ENCODE peak calls at places on chromosomes 1 and 21, in seven cellular contexts. Z is astrocyte of the spinal cord, A is HFF-Myc, V is AG10803, O is left lung, X is choroid plexus epithelial cell, S is K562. F is an unnamed sample.

GRCh38 chr1:55443175-55443933 is 228.2 kb upstream of the USP24 start:
- DNase-seq in Z (peak), A (peak), V (peak), O (peak), X (peak), S (peak), F (peak)

GRCh38 chr1:54163051-54163450 is 10.3 kb upstream of the CDCP2 start:
- DNase-seq in Z (no peak), A (no peak), V (no peak), O (no peak), X (no peak), S (peak), F (no peak)

GRCh38 chr1:27092888-27093287 is 62.0 kb downstream of the SLC9A1 start:
- DNase-seq in Z (no peak), A (no peak), V (no peak), O (no peak), X (no peak), S (no peak), F (no peak)

GRCh38 chr1:147502760-147503159 is 38.5 kb upstream of the BCL9 start:
- DNase-seq in Z (no peak), A (no peak), V (no peak), O (no peak), X (no peak), S (no peak), F (no peak)

GRCh38 chr1:101506541-101507164 is 269.8 kb downstream of the S1PR1 start:
- DNase-seq in Z (peak), A (peak), V (peak), O (no peak), X (peak), S (peak), F (peak)

GRCh38 chr1:118973536-118974160 is 14.5 kb downstream of the TBX15 start:
- DNase-seq in Z (no peak), A (no peak), V (peak), O (no peak), X (no peak), S (no peak), F (no peak)

GRCh38 chr21:30345014-30345413 is 3.4 kb downstream of the KRTAP23-1 start:
- DNase-seq in Z (no peak), A (no peak), V (no peak), O (no peak), X (no peak), S (no peak), F (no peak)

GRCh38 chr21:44312716-44313115 is 12.9 kb downstream of the PFKL start:
- DNase-seq in Z (no peak), A (no peak), V (no peak), O (no peak), X (no peak), S (no peak), F (no peak)

GRCh38 chr21:40011371-40011770 is 144.1 kb downstream of the PCP4 start:
- DNase-seq in Z (no peak), A (no peak), V (no peak), O (no peak), X (no peak), S (no peak), F (no peak)

GRCh38 chr1:107525146-107525545 is 384.3 kb downstream of the NTNG1 start:
- DNase-seq in Z (no peak), A (no peak), V (peak), O (no peak), X (peak), S (no peak), F (no peak)

GRCh38 chr1:163248064-163248463 is 45.3 kb upstream of the RGS5 start:
- DNase-seq in Z (no peak), A (no peak), V (no peak), O (no peak), X (no peak), S (no peak), F (no peak)

GRCh38 chr1:116710326-116711060 is 43.0 kb upstream of the IGSF3 start:
- DNase-seq in Z (no peak), A (no peak), V (no peak), O (no peak), X (peak), S (no peak), F (no peak)

GRCh38 chr1:208238710-208239517 is 5.3 kb downstream of the PLXNA2 start:
- DNase-seq in Z (peak), A (no peak), V (peak), O (no peak), X (peak), S (peak), F (no peak)

GRCh38 chr1:100510441-100510840 is 27.5 kb upstream of the GPR88 start:
- DNase-seq in Z (no peak), A (no peak), V (peak), O (no peak), X (no peak), S (no peak), F (no peak)

GRCh38 chr1:63143482-63143881 is 178.9 kb upstream of the FOXD3 start:
- DNase-seq in Z (no peak), A (no peak), V (peak), O (no peak), X (peak), S (no peak), F (no peak)

GRCh38 chr1:28256197-28256827 is 3.0 kb upstream of the SESN2 start:
- DNase-seq in Z (no peak), A (no peak), V (no peak), O (no peak), X (no peak), S (no peak), F (no peak)

GRCh38 chr1:230205719-230206198 is 138.7 kb downstream of the GALNT2 start:
- DNase-seq in Z (peak), A (no peak), V (peak), O (no peak), X (no peak), S (peak), F (no peak)

GRCh38 chr1:194829492-194829891 is 1643.1 kb upstream of the B3GALT2 start:
- DNase-seq in Z (no peak), A (peak), V (no peak), O (no peak), X (no peak), S (no peak), F (no peak)

GRCh38 chr21:17406202-17406601 is 106.6 kb upstream of the CXADR start:
- DNase-seq in Z (no peak), A (no peak), V (no peak), O (no peak), X (no peak), S (no peak), F (no peak)

GRCh38 chr1:4053160-4053748 is 153.2 kb upstream of the C1orf174 start:
- DNase-seq in Z (no peak), A (no peak), V (no peak), O (no peak), X (no peak), S (no peak), F (no peak)

GRCh38 chr1:81208441-81208840 is 592.3 kb upstream of the ADGRL2 start:
- DNase-seq in Z (no peak), A (no peak), V (no peak), O (peak), X (no peak), S (no peak), F (no peak)

GRCh38 chr1:29515188-29515955 is 279.1 kb downstream of the PTPRU start:
- DNase-seq in Z (no peak), A (no peak), V (no peak), O (no peak), X (no peak), S (no peak), F (no peak)

GRCh38 chr1:121483961-121484424 is 299.2 kb downstream of the SRGAP2C start:
- DNase-seq in Z (peak), A (peak), V (peak), O (no peak), X (peak), S (peak), F (peak)

GRCh38 chr1:31954607-31955283 is 16.6 kb upstream of the PTP4A2 start:
- DNase-seq in Z (peak), A (peak), V (peak), O (peak), X (peak), S (peak), F (peak)

GRCh38 chr1:233613252-233614172 is at the start of gene KCNK1:
- DNase-seq in Z (peak), A (peak), V (peak), O (peak), X (peak), S (peak), F (peak)

GRCh38 chr1:16367968-16368910 is 1.2 kb downstream of the SZRD1 start:
- DNase-seq in Z (peak), A (no peak), V (peak), O (no peak), X (peak), S (peak), F (no peak)

GRCh38 chr1:205442051-205442721 is 13.7 kb downstream of the BLACAT1 start:
- DNase-seq in Z (no peak), A (no peak), V (no peak), O (peak), X (no peak), S (no peak), F (no peak)

GRCh38 chr1:44664730-44665370 is 9.4 kb downstream of the TMEM53 start:
- DNase-seq in Z (no peak), A (no peak), V (no peak), O (no peak), X (no peak), S (no peak), F (no peak)

GRCh38 chr1:230370109-230370508 is 56.0 kb downstream of the PGBD5 start:
- DNase-seq in Z (no peak), A (no peak), V (no peak), O (no peak), X (no peak), S (no peak), F (no peak)

GRCh38 chr21:29501451-29501850 is 202.7 kb downstream of the BACH1 start:
- DNase-seq in Z (peak), A (no peak), V (peak), O (no peak), X (peak), S (no peak), F (no peak)

GRCh38 chr1:208218237-208219097 is 25.7 kb downstream of the PLXNA2 start:
- DNase-seq in Z (no peak), A (no peak), V (no peak), O (no peak), X (no peak), S (no peak), F (no peak)

GRCh38 chr1:208990456-208990855 is 593.1 kb upstream of the CAMK1G start:
- DNase-seq in Z (peak), A (no peak), V (peak), O (no peak), X (no peak), S (no peak), F (no peak)

GRCh38 chr1:10057305-10057704 is 24.5 kb downstream of the UBE4B start:
- DNase-seq in Z (peak), A (no peak), V (peak), O (peak), X (peak), S (no peak), F (no peak)

GRCh38 chr1:41240806-41241747 is 1.0 kb downstream of the SCMH1 start:
- DNase-seq in Z (peak), A (no peak), V (peak), O (peak), X (peak), S (peak), F (no peak)

DNA sequence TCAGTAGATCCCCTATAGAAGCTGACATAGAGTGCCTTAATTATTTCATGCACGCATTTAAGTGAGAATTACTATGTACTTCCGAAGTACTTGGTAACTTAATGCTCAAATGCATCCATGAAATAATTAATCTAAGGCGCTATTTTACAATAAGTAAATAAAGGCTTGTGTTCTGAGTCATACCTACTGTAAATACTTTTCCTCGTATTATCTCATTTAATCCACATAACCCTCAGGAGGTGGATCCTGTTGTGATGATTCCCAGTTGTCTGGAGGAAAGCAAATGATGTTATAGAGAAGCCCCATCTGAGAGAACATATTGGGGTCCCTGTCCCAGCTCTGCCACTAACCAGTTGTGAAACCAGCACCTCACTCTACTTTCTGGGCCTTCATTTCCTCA is 16.4 kb downstream of the SUSD4 start:
- DNase-seq in Z (no peak), A (no peak), V (no peak), O (no peak), X (no peak), S (no peak), F (no peak)
- TF ChIP-seq CTCF in Z (no peak), A (no peak), V (no peak), O (no peak), X (no peak), S (no peak), F (no peak)

GRCh38 chr1:203835476-203835875 is 25.9 kb upstream of the SNRPE start:
- DNase-seq in Z (no peak), A (no peak), V (no peak), O (no peak), X (no peak), S (no peak), F (no peak)
- TF ChIP-seq CTCF in Z (peak), A (peak), V (no peak), O (no peak), X (no peak), S (no peak), F (no peak)

GRCh38 chr1:181630838-181631237 is 147.5 kb downstream of the CACNA1E start:
- DNase-seq in Z (no peak), A (no peak), V (no peak), O (peak), X (no peak), S (no peak), F (no peak)

GRCh38 chr1:181630398-181630797 is 147.1 kb downstream of the CACNA1E start:
- DNase-seq in Z (no peak), A (no peak), V (no peak), O (no peak), X (no peak), S (no peak), F (no peak)

GRCh38 chr1:181635108-181635507 is 151.8 kb downstream of the CACNA1E start:
- DNase-seq in Z (no peak), A (no peak), V (no peak), O (no peak), X (no peak), S (no peak), F (no peak)

GRCh38 chr1:181632960-181633359 is 149.6 kb downstream of the CACNA1E start:
- DNase-seq in Z (no peak), A (no peak), V (no peak), O (no peak), X (no peak), S (no peak), F (no peak)

GRCh38 chr1:181632492-181632891 is 149.2 kb downstream of the CACNA1E start:
- DNase-seq in Z (no peak), A (no peak), V (no peak), O (no peak), X (no peak), S (no peak), F (no peak)
- TF ChIP-seq CTCF in Z (no peak), A (no peak), V (no peak), O (no peak), X (no peak), S (no peak), F (no peak)

DNA sequence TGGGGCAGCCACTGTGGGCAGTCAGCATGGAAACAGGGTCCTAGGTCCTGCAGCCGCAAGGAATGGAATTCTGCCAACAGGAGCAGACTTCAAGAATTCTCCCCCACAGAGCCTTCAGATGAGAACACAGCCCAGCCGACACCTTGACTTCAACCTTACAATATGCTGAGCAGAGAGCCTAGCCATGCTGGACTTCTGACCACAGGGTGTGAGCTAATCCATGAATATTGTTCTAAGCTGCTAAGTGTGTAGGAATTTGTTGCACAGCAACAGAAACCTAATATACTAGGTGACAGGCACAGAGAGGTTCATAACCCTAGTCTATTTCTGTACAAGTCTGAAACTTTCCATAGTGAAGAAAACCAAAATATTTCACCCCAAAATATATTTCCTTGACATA is 32.9 kb upstream of the IFNGR2 start:
- DNase-seq in Z (no peak), A (no peak), V (no peak), O (no peak), X (peak), S (no peak), F (no peak)
- TF ChIP-seq CTCF in Z (no peak), A (no peak), V (no peak), O (no peak), X (no peak), S (no peak), F (no peak)

GRCh38 chr1:68384872-68385390 is 64.8 kb downstream of the RPE65 start:
- DNase-seq in Z (peak), A (peak), V (peak), O (no peak), X (no peak), S (no peak), F (peak)

GRCh38 chr1:68379085-68379478 is 70.7 kb downstream of the RPE65 start:
- DNase-seq in Z (peak), A (no peak), V (no peak), O (no peak), X (no peak), S (no peak), F (no peak)

GRCh38 chr1:68378296-68379084 is 71.3 kb downstream of the RPE65 start:
- DNase-seq in Z (peak), A (no peak), V (peak), O (no peak), X (peak), S (no peak), F (no peak)

GRCh38 chr1:68383092-68383491 is 66.7 kb downstream of the RPE65 start:
- DNase-seq in Z (no peak), A (no peak), V (no peak), O (no peak), X (no peak), S (no peak), F (no peak)

GRCh38 chr1:68384321-68384813 is 65.4 kb downstream of the RPE65 start:
- DNase-seq in Z (peak), A (peak), V (peak), O (no peak), X (peak), S (peak), F (peak)
- TF ChIP-seq CTCF in Z (peak), A (peak), V (peak), O (peak), X (peak), S (no peak), F (peak)

GRCh38 chr1:172531412-172531811 is 1.5 kb upstream of the SUCO start:
- DNase-seq in Z (no peak), A (no peak), V (no peak), O (no peak), X (no peak), S (no peak), F (no peak)

GRCh38 chr1:172531846-172532699 is 877 bp upstream of the SUCO start:
- DNase-seq in Z (peak), A (peak), V (peak), O (peak), X (peak), S (peak), F (peak)

GRCh38 chr1:172533511-172534116 is 664 bp downstream of the SUCO start:
- DNase-seq in Z (peak), A (no peak), V (peak), O (peak), X (peak), S (peak), F (no peak)

GRCh38 chr1:172530000-172530399 is 3.0 kb upstream of the SUCO start:
- DNase-seq in Z (no peak), A (no peak), V (no peak), O (no peak), X (no peak), S (peak), F (no peak)

GRCh38 chr1:172532700-172533510 is at the start of gene SUCO:
- DNase-seq in Z (peak), A (peak), V (peak), O (peak), X (peak), S (peak), F (peak)
- TF ChIP-seq CTCF in Z (no peak), A (no peak), V (peak), O (no peak), X (peak), S (no peak), F (no peak)

GRCh38 chr1:173009597-173009996 is 41.1 kb downstream of the TNFSF18 start:
- DNase-seq in Z (no peak), A (no peak), V (peak), O (peak), X (no peak), S (no peak), F (no peak)

GRCh38 chr1:172999349-172999748 is 51.4 kb downstream of the TNFSF18 start:
- DNase-seq in Z (no peak), A (no peak), V (no peak), O (no peak), X (no peak), S (no peak), F (no peak)

GRCh38 chr1:173002891-173003582 is 47.7 kb downstream of the TNFSF18 start:
- DNase-seq in Z (peak), A (no peak), V (peak), O (no peak), X (peak), S (no peak), F (peak)

DNA sequence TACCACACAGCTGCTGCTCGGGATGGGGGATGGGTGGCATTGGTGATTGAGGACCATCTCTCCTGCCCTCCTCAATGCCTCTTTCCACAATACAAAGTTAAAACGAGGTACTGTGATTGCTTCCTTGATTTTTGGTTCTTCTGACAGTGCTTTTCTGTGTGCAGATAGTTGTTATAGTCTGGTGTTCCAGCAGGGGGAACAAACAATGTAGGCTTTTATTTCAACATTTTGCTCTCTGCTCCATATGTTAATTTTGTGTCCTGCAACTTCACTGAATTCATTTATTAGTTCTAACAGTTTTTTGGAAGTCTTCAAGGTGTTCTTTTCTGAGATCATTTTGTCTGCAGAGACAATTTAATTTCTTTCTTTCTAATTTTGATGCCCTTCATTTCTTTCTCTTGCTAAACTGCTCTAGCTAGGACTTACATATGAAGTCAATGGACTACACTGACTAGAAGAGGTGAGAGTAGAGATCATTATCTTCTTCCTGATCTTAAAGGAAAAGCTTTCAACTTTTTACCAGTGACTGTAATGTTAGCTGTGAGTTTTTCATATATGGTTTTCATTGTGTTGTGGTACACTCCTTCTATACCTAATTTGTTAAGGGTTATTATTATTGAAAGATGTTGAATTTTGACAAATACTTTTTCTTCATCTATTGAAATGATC is 45.4 kb downstream of the TNFSF18 start:
- DNase-seq in Z (no peak), A (no peak), V (no peak), O (no peak), X (peak), S (no peak), F (no peak)
- TF ChIP-seq CTCF in Z (peak), A (no peak), V (peak), O (no peak), X (peak), S (no peak), F (peak)

GRCh38 chr1:52662645-52663313 is 29.8 kb downstream of the SHISAL2A start:
- DNase-seq in Z (peak), A (no peak), V (no peak), O (no peak), X (peak), S (no peak), F (no peak)
- TF ChIP-seq CTCF in Z (no peak), A (no peak), V (no peak), O (no peak), X (no peak), S (no peak), F (no peak)

GRCh38 chr1:13759072-13759471 is 59.1 kb downstream of the PRDM2 start:
- DNase-seq in Z (no peak), A (no peak), V (no peak), O (no peak), X (no peak), S (no peak), F (no peak)
- TF ChIP-seq CTCF in Z (no peak), A (no peak), V (no peak), O (no peak), X (peak), S (no peak), F (no peak)

GRCh38 chr21:35616090-35616489 is 444.2 kb downstream of the SETD4 start:
- DNase-seq in Z (peak), A (no peak), V (peak), O (no peak), X (peak), S (no peak), F (peak)
- TF ChIP-seq CTCF in Z (peak), A (peak), V (peak), O (peak), X (peak), S (no peak), F (peak)